ENCODE peak calls at places on chromosomes 2 and 18, in five cellular contexts. M is glutamatergic neuron; Z is fibroblast of the conjunctiva; E is stimulated activated naive CD8-positive, alpha-beta T cell treated with anti-CD3 and anti-CD28 coated beads, Interleukin-15, Interleukin-2, amounts not matched to agents 100 U/mL and 50 U/mL, for 24 hours; P is activated CD4-positive, CD25-positive, alpha-beta regulatory T cell. S is an unnamed sample.

GRCh38 chr2:201151127-201152074 is 31.5 kb upstream of the CASP10 start:
- DNase-seq in M (no peak), Z (peak), E (no peak), P (no peak), S (peak)

GRCh38 chr2:36618381-36618780 is 20.4 kb upstream of the FEZ2 start:
- DNase-seq in M (peak), Z (peak), E (peak), P (no peak), S (peak)

GRCh38 chr18:24672165-24672950 is 211.9 kb downstream of the HRH4 start:
- DNase-seq in M (no peak), Z (no peak), E (no peak), P (no peak), S (no peak)

GRCh38 chr2:15776629-15776919 is 163.8 kb upstream of the MYCN start:
- DNase-seq in M (no peak), Z (no peak), E (no peak), P (no peak), S (no peak)

GRCh38 chr2:233115761-233116160 is 55.6 kb downstream of the INPP5D start:
- DNase-seq in M (no peak), Z (no peak), E (no peak), P (no peak), S (no peak)

GRCh38 chr18:2096581-2096980 is 474.7 kb downstream of the METTL4 start:
- DNase-seq in M (no peak), Z (no peak), E (no peak), P (no peak), S (no peak)

GRCh38 chr2:54969940-54970338 is 80.3 kb downstream of the RTN4 start:
- DNase-seq in M (no peak), Z (no peak), E (no peak), P (no peak), S (no peak)

GRCh38 chr2:70192516-70192915 is 1.7 kb upstream of the C2orf42 start:
- DNase-seq in M (no peak), Z (no peak), E (no peak), P (no peak), S (no peak)

GRCh38 chr2:8090748-8091700 is 590.8 kb upstream of the ID2 start:
- DNase-seq in M (peak), Z (peak), E (peak), P (no peak), S (no peak)

GRCh38 chr2:171598713-171599319 is 76.5 kb downstream of the CYBRD1 start:
- DNase-seq in M (peak), Z (peak), E (peak), P (peak), S (peak)

GRCh38 chr18:45255142-45255890 is 360.0 kb upstream of the SLC14A2 start:
- DNase-seq in M (no peak), Z (peak), E (no peak), P (no peak), S (no peak)

GRCh38 chr2:98504386-98505109 is 59.9 kb downstream of the INPP4A start:
- DNase-seq in M (no peak), Z (no peak), E (no peak), P (no peak), S (peak)

GRCh38 chr18:21979171-21979560 is 190.2 kb upstream of the GATA6 start:
- DNase-seq in M (no peak), Z (no peak), E (no peak), P (no peak), S (no peak)

GRCh38 chr2:241925277-241925676 is 55.7 kb downstream of the RTP5 start:
- DNase-seq in M (no peak), Z (no peak), E (no peak), P (no peak), S (no peak)